ENCODE peak calls at places on chromosomes 6 and 20, in seven cellular contexts. One of them, this sample, is unnamed.

GRCh38 chr6:157593596-157593995 is 212.6 kb downstream of the ZDHHC14 start:
- DNase-seq in foreskin fibroblast: no peak
- DNase-seq in heart left ventricle: no peak
- DNase-seq in colonic mucosa: no peak
- DNase-seq in transverse colon: no peak
- DNase-seq in stomach: no peak
- DNase-seq in mammary epithelial cell: no peak
- DNase-seq in this sample: no peak

GRCh38 chr20:25632940-25633790 is 9.4 kb upstream of the NANP start:
- DNase-seq in foreskin fibroblast: peak
- DNase-seq in heart left ventricle: no peak
- DNase-seq in colonic mucosa: no peak
- DNase-seq in transverse colon: no peak
- DNase-seq in stomach: no peak
- DNase-seq in mammary epithelial cell: peak
- DNase-seq in this sample: no peak

GRCh38 chr6:125792172-125792571 is 1.4 kb downstream of the NCOA7 start:
- DNase-seq in foreskin fibroblast: no peak
- DNase-seq in heart left ventricle: no peak
- DNase-seq in colonic mucosa: no peak
- DNase-seq in transverse colon: no peak
- DNase-seq in stomach: no peak
- DNase-seq in mammary epithelial cell: peak
- DNase-seq in this sample: no peak

GRCh38 chr20:21682576-21682975 is 22.9 kb upstream of the PAX1 start:
- DNase-seq in foreskin fibroblast: no peak
- DNase-seq in heart left ventricle: no peak
- DNase-seq in colonic mucosa: no peak
- DNase-seq in transverse colon: no peak
- DNase-seq in stomach: no peak
- DNase-seq in mammary epithelial cell: no peak
- DNase-seq in this sample: no peak

GRCh38 chr6:136181191-136181833 is 68.8 kb downstream of the MTFR2 start:
- DNase-seq in foreskin fibroblast: no peak
- DNase-seq in heart left ventricle: no peak
- DNase-seq in colonic mucosa: no peak
- DNase-seq in transverse colon: no peak
- DNase-seq in stomach: no peak
- DNase-seq in mammary epithelial cell: no peak
- DNase-seq in this sample: no peak

GRCh38 chr6:167570460-167571400 is 245.8 kb downstream of the TTLL2 start:
- DNase-seq in foreskin fibroblast: no peak
- DNase-seq in heart left ventricle: no peak
- DNase-seq in colonic mucosa: peak
- DNase-seq in transverse colon: no peak
- DNase-seq in stomach: no peak
- DNase-seq in mammary epithelial cell: no peak
- DNase-seq in this sample: no peak

GRCh38 chr20:1313236-1313964 is 15.5 kb downstream of the SDCBP2 start:
- DNase-seq in foreskin fibroblast: peak
- DNase-seq in heart left ventricle: peak
- DNase-seq in colonic mucosa: peak
- DNase-seq in transverse colon: peak
- DNase-seq in stomach: peak
- DNase-seq in mammary epithelial cell: peak
- DNase-seq in this sample: no peak

GRCh38 chr6:122717350-122717749 is 62.2 kb upstream of the FABP7 start:
- DNase-seq in foreskin fibroblast: peak
- DNase-seq in heart left ventricle: no peak
- DNase-seq in colonic mucosa: no peak
- DNase-seq in transverse colon: no peak
- DNase-seq in stomach: no peak
- DNase-seq in mammary epithelial cell: no peak
- DNase-seq in this sample: no peak

GRCh38 chr20:11373391-11373790 is 544.3 kb upstream of the BTBD3 start:
- DNase-seq in foreskin fibroblast: no peak
- DNase-seq in heart left ventricle: peak
- DNase-seq in colonic mucosa: no peak
- DNase-seq in transverse colon: no peak
- DNase-seq in stomach: no peak
- DNase-seq in mammary epithelial cell: no peak
- DNase-seq in this sample: no peak

GRCh38 chr6:334536-334935 is 42.2 kb downstream of the DUSP22 start:
- DNase-seq in foreskin fibroblast: no peak
- DNase-seq in heart left ventricle: no peak
- DNase-seq in colonic mucosa: no peak
- DNase-seq in transverse colon: no peak
- DNase-seq in stomach: no peak
- DNase-seq in mammary epithelial cell: no peak
- DNase-seq in this sample: no peak

GRCh38 chr20:22412977-22413868 is 171.1 kb downstream of the FOXA2 start:
- DNase-seq in foreskin fibroblast: no peak
- DNase-seq in heart left ventricle: no peak
- DNase-seq in colonic mucosa: no peak
- DNase-seq in transverse colon: no peak
- DNase-seq in stomach: no peak
- DNase-seq in mammary epithelial cell: no peak
- DNase-seq in this sample: no peak

GRCh38 chr6:25993038-25993684 is 30.6 kb downstream of the TRIM38 start:
- DNase-seq in foreskin fibroblast: no peak
- DNase-seq in heart left ventricle: no peak
- DNase-seq in colonic mucosa: no peak
- DNase-seq in transverse colon: peak
- DNase-seq in stomach: no peak
- DNase-seq in mammary epithelial cell: no peak
- DNase-seq in this sample: no peak

DNA sequence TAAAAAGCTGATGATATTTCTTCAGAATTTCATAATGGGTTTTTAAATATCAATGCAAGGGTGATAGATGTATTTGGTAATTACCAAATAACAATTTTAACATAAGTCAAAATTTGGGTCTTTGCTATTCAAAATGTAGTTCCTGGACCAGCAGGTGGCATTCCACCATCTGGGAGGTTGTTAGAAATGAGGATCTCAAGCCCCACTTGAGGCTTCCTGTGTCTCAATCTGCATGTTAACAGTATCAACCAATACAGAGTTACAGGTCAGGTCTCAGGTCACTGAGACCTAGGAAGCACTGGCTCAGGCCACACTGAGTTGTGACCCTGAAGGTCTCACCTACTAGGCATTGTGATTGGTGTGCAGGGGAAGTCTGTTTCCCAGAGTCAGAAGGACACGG is 57.2 kb upstream of the MTRF1L start:
- DNase-seq in foreskin fibroblast: no peak
- DNase-seq in heart left ventricle: no peak
- DNase-seq in colonic mucosa: no peak
- DNase-seq in transverse colon: no peak
- DNase-seq in stomach: no peak
- DNase-seq in mammary epithelial cell: no peak
- DNase-seq in this sample: no peak
- TF ChIP-seq CTCF in foreskin fibroblast: no peak
- TF ChIP-seq CTCF in heart left ventricle: no peak
- TF ChIP-seq CTCF in colonic mucosa: no peak
- TF ChIP-seq CTCF in transverse colon: no peak
- TF ChIP-seq CTCF in stomach: no peak
- TF ChIP-seq CTCF in mammary epithelial cell: no peak
- TF ChIP-seq CTCF in this sample: no peak

GRCh38 chr6:149014631-149015171 is 267.9 kb downstream of the UST start:
- DNase-seq in foreskin fibroblast: peak
- DNase-seq in heart left ventricle: no peak
- DNase-seq in colonic mucosa: no peak
- DNase-seq in transverse colon: no peak
- DNase-seq in stomach: no peak
- DNase-seq in mammary epithelial cell: no peak
- DNase-seq in this sample: no peak

GRCh38 chr6:149015877-149016525 is 269.2 kb downstream of the UST start:
- DNase-seq in foreskin fibroblast: no peak
- DNase-seq in heart left ventricle: no peak
- DNase-seq in colonic mucosa: no peak
- DNase-seq in transverse colon: no peak
- DNase-seq in stomach: no peak
- DNase-seq in mammary epithelial cell: no peak
- DNase-seq in this sample: no peak

GRCh38 chr6:149013932-149014331 is 267.1 kb downstream of the UST start:
- DNase-seq in foreskin fibroblast: no peak
- DNase-seq in heart left ventricle: no peak
- DNase-seq in colonic mucosa: no peak
- DNase-seq in transverse colon: no peak
- DNase-seq in stomach: no peak
- DNase-seq in mammary epithelial cell: no peak
- DNase-seq in this sample: no peak

GRCh38 chr6:149016716-149017115 is 269.9 kb downstream of the UST start:
- DNase-seq in foreskin fibroblast: no peak
- DNase-seq in heart left ventricle: no peak
- DNase-seq in colonic mucosa: no peak
- DNase-seq in transverse colon: no peak
- DNase-seq in stomach: no peak
- DNase-seq in mammary epithelial cell: no peak
- DNase-seq in this sample: no peak

GRCh38 chr6:149015224-149015876 is 268.5 kb downstream of the UST start:
- DNase-seq in foreskin fibroblast: peak
- DNase-seq in heart left ventricle: no peak
- DNase-seq in colonic mucosa: no peak
- DNase-seq in transverse colon: no peak
- DNase-seq in stomach: no peak
- DNase-seq in mammary epithelial cell: no peak
- DNase-seq in this sample: no peak
- H3K4me3 ChIP-seq in foreskin fibroblast: no peak
- H3K4me3 ChIP-seq in heart left ventricle: no peak
- H3K4me3 ChIP-seq in colonic mucosa: no peak
- H3K4me3 ChIP-seq in transverse colon: no peak
- H3K4me3 ChIP-seq in stomach: no peak
- H3K4me3 ChIP-seq in mammary epithelial cell: no peak
- H3K4me3 ChIP-seq in this sample: no peak

GRCh38 chr6:146898888-146899227 is 300.1 kb downstream of the ADGB start:
- DNase-seq in foreskin fibroblast: no peak
- DNase-seq in heart left ventricle: no peak
- DNase-seq in colonic mucosa: no peak
- DNase-seq in transverse colon: no peak
- DNase-seq in stomach: no peak
- DNase-seq in mammary epithelial cell: no peak
- DNase-seq in this sample: no peak

GRCh38 chr6:146905313-146905712 is 298.9 kb upstream of the STXBP5 start:
- DNase-seq in foreskin fibroblast: peak
- DNase-seq in heart left ventricle: peak
- DNase-seq in colonic mucosa: no peak
- DNase-seq in transverse colon: no peak
- DNase-seq in stomach: peak
- DNase-seq in mammary epithelial cell: peak
- DNase-seq in this sample: peak

GRCh38 chr6:146904596-146904995 is 299.6 kb upstream of the STXBP5 start:
- DNase-seq in foreskin fibroblast: no peak
- DNase-seq in heart left ventricle: no peak
- DNase-seq in colonic mucosa: no peak
- DNase-seq in transverse colon: no peak
- DNase-seq in stomach: no peak
- DNase-seq in mammary epithelial cell: no peak
- DNase-seq in this sample: no peak

GRCh38 chr6:146902846-146903245 is 301.4 kb upstream of the STXBP5 start:
- DNase-seq in foreskin fibroblast: no peak
- DNase-seq in heart left ventricle: no peak
- DNase-seq in colonic mucosa: no peak
- DNase-seq in transverse colon: no peak
- DNase-seq in stomach: no peak
- DNase-seq in mammary epithelial cell: no peak
- DNase-seq in this sample: no peak

DNA sequence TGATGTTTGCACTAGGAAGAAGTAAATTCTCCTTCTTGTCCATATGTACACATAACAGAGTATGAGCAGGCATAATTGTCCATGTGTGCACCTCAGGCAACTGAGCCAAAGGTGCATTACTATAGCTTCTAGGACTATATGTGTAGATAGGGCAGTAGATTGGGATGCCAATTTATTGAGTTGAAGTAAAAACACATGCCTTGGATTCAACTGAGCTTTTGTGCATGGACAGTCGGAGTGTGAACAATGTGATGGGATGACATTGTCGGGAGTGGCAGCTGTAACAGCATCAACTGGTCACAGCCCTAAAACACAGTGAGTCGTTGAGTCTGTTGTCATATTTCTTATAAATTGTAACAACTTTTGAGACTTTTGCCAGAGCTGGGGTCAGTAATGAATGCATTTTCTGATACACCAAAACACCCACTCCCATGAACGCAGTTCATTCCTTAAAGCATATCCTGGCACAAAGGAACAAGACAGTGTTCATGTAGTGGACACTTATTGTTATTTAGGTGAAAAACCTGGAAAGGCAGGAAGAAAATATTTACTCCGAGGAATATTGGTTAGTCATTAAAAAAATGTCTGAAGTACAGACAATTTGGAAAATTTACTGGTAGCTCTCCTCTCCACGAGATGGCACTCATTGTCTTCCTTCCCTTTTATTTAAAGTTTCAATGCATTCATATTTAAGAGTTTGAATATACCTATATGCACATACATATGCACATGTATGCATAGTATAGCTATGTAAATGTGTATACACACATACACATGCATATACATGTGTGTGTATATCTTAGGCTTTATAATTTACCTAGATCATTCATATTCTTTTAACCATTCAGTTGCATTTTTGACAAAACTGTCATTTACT is 302.0 kb upstream of the STXBP5 start:
- DNase-seq in foreskin fibroblast: peak
- DNase-seq in heart left ventricle: no peak
- DNase-seq in colonic mucosa: no peak
- DNase-seq in transverse colon: no peak
- DNase-seq in stomach: no peak
- DNase-seq in mammary epithelial cell: no peak
- DNase-seq in this sample: no peak
- TF ChIP-seq CTCF in foreskin fibroblast: peak
- TF ChIP-seq CTCF in heart left ventricle: no peak
- TF ChIP-seq CTCF in colonic mucosa: no peak
- TF ChIP-seq CTCF in transverse colon: no peak
- TF ChIP-seq CTCF in stomach: no peak
- TF ChIP-seq CTCF in mammary epithelial cell: peak
- TF ChIP-seq CTCF in this sample: peak

DNA sequence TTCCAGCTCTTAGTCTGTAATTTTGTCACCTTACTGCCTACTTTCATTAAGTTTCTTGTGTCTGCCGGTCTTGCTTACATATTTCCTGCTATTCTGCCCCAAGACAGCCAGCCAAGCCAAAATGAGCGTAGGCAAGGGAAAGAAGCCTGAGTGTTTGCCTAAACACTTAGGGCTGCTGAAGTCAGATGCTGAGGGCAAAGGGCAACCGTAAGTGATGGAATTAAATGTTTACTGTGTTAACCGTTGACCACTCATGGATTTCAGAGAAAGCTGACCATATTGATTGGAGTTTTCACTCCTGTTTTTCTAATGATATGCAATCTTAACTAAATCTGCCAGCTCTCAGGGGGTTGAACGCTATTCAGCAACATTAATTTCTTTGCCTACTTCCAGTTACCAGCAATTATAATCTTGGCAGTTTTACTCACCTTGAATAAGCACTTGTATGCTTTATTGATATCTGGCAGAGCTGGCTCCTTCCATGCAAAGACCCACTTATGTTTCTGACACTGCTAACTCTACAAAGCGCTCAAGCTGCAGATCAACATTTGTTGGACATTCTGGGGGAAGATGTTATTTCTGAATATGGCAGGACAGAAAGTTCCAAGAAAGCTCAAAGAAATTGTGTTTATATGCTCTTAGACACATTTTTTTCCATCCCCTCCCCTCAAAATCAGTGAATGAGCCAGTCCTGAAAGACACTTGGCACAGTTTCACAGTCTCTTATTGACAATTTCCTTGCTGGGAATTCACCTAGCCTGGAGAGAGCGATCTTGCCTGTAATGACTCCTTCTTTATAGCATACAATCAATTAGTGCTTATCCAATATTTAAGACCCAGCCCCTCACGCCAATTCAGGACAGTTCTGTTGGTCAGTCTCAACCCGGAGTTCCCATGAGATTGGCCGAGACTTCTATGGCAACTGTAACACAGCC is 183.8 kb downstream of the PLCB1 start:
- DNase-seq in foreskin fibroblast: no peak
- DNase-seq in heart left ventricle: no peak
- DNase-seq in colonic mucosa: no peak
- DNase-seq in transverse colon: no peak
- DNase-seq in stomach: no peak
- DNase-seq in mammary epithelial cell: no peak
- DNase-seq in this sample: no peak
- H3K4me3 ChIP-seq in foreskin fibroblast: no peak
- H3K4me3 ChIP-seq in heart left ventricle: no peak
- H3K4me3 ChIP-seq in colonic mucosa: no peak
- H3K4me3 ChIP-seq in transverse colon: no peak
- H3K4me3 ChIP-seq in stomach: no peak
- H3K4me3 ChIP-seq in mammary epithelial cell: no peak
- H3K4me3 ChIP-seq in this sample: no peak